ENCODE peak calls at places on chromosome 4, in eight cellular contexts. One of them, this sample, is unnamed.

GRCh38 chr4:184756399-184756798 is 22.5 kb upstream of the CENPU start:
- DNase-seq in heart right ventricle: no peak
- DNase-seq in stimulated activated CD4-positive, alpha-beta T cell treated with anti-CD3 and anti-CD28 coated beads, Interleukin-2, amount 100 ng/mL, for 48 hours: no peak
- DNase-seq in HS-5: no peak
- DNase-seq in GDM1: no peak
- DNase-seq in neuronal stem cell: no peak
- DNase-seq in activated T-cell treated with anti-CD3 and anti-CD28 coated beads, Interleukin-2, amount 50 U/mL, for 72 hours: no peak
- DNase-seq in retina: no peak
- DNase-seq in this sample: no peak

GRCh38 chr4:120691106-120691505 is 231.4 kb downstream of the PRDM5 start:
- DNase-seq in activated T-cell treated with anti-CD3 and anti-CD28 coated beads, Interleukin-2, amount 50 U/mL, for 72 hours: no peak
- DNase-seq in heart right ventricle: no peak
- DNase-seq in GDM1: no peak
- DNase-seq in neuronal stem cell: no peak
- DNase-seq in HS-5: no peak
- DNase-seq in retina: no peak
- DNase-seq in stimulated activated CD4-positive, alpha-beta T cell treated with anti-CD3 and anti-CD28 coated beads, Interleukin-2, amount 100 ng/mL, for 48 hours: no peak
- DNase-seq in this sample: no peak

GRCh38 chr4:25663778-25664177 is 8.1 kb downstream of the SLC34A2 start:
- DNase-seq in neuronal stem cell: no peak
- DNase-seq in stimulated activated CD4-positive, alpha-beta T cell treated with anti-CD3 and anti-CD28 coated beads, Interleukin-2, amount 100 ng/mL, for 48 hours: no peak
- DNase-seq in heart right ventricle: no peak
- DNase-seq in HS-5: no peak
- DNase-seq in activated T-cell treated with anti-CD3 and anti-CD28 coated beads, Interleukin-2, amount 50 U/mL, for 72 hours: no peak
- DNase-seq in GDM1: no peak
- DNase-seq in retina: peak
- DNase-seq in this sample: no peak

GRCh38 chr4:143337600-143338287 is 1.1 kb downstream of the GAB1 start:
- DNase-seq in activated T-cell treated with anti-CD3 and anti-CD28 coated beads, Interleukin-2, amount 50 U/mL, for 72 hours: peak
- DNase-seq in retina: peak
- DNase-seq in HS-5: no peak
- DNase-seq in heart right ventricle: peak
- DNase-seq in stimulated activated CD4-positive, alpha-beta T cell treated with anti-CD3 and anti-CD28 coated beads, Interleukin-2, amount 100 ng/mL, for 48 hours: no peak
- DNase-seq in neuronal stem cell: no peak
- DNase-seq in GDM1: peak
- DNase-seq in this sample: no peak

GRCh38 chr4:6909970-6910339 is 329 bp downstream of the TBC1D14 start:
- DNase-seq in neuronal stem cell: no peak
- DNase-seq in retina: peak
- DNase-seq in HS-5: no peak
- DNase-seq in stimulated activated CD4-positive, alpha-beta T cell treated with anti-CD3 and anti-CD28 coated beads, Interleukin-2, amount 100 ng/mL, for 48 hours: no peak
- DNase-seq in GDM1: no peak
- DNase-seq in activated T-cell treated with anti-CD3 and anti-CD28 coated beads, Interleukin-2, amount 50 U/mL, for 72 hours: peak
- DNase-seq in heart right ventricle: peak
- DNase-seq in this sample: no peak

GRCh38 chr4:168593399-168593798 is 96.5 kb downstream of the PALLD start:
- DNase-seq in activated T-cell treated with anti-CD3 and anti-CD28 coated beads, Interleukin-2, amount 50 U/mL, for 72 hours: no peak
- DNase-seq in neuronal stem cell: no peak
- DNase-seq in HS-5: no peak
- DNase-seq in retina: no peak
- DNase-seq in stimulated activated CD4-positive, alpha-beta T cell treated with anti-CD3 and anti-CD28 coated beads, Interleukin-2, amount 100 ng/mL, for 48 hours: no peak
- DNase-seq in heart right ventricle: no peak
- DNase-seq in GDM1: no peak
- DNase-seq in this sample: no peak

GRCh38 chr4:89173336-89174090 is 62.2 kb downstream of the TIGD2 start:
- DNase-seq in heart right ventricle: no peak
- DNase-seq in stimulated activated CD4-positive, alpha-beta T cell treated with anti-CD3 and anti-CD28 coated beads, Interleukin-2, amount 100 ng/mL, for 48 hours: no peak
- DNase-seq in GDM1: no peak
- DNase-seq in HS-5: no peak
- DNase-seq in activated T-cell treated with anti-CD3 and anti-CD28 coated beads, Interleukin-2, amount 50 U/mL, for 72 hours: no peak
- DNase-seq in retina: no peak
- DNase-seq in neuronal stem cell: no peak
- DNase-seq in this sample: no peak

GRCh38 chr4:182418054-182418734 is 175.0 kb downstream of the TENM3 start:
- DNase-seq in heart right ventricle: no peak
- DNase-seq in GDM1: no peak
- DNase-seq in retina: no peak
- DNase-seq in stimulated activated CD4-positive, alpha-beta T cell treated with anti-CD3 and anti-CD28 coated beads, Interleukin-2, amount 100 ng/mL, for 48 hours: no peak
- DNase-seq in HS-5: no peak
- DNase-seq in activated T-cell treated with anti-CD3 and anti-CD28 coated beads, Interleukin-2, amount 50 U/mL, for 72 hours: no peak
- DNase-seq in neuronal stem cell: no peak
- DNase-seq in this sample: no peak

GRCh38 chr4:24872720-24873119 is 40.1 kb downstream of the CCDC149 start:
- DNase-seq in neuronal stem cell: no peak
- DNase-seq in heart right ventricle: no peak
- DNase-seq in HS-5: no peak
- DNase-seq in stimulated activated CD4-positive, alpha-beta T cell treated with anti-CD3 and anti-CD28 coated beads, Interleukin-2, amount 100 ng/mL, for 48 hours: no peak
- DNase-seq in retina: no peak
- DNase-seq in GDM1: no peak
- DNase-seq in activated T-cell treated with anti-CD3 and anti-CD28 coated beads, Interleukin-2, amount 50 U/mL, for 72 hours: no peak
- DNase-seq in this sample: no peak

GRCh38 chr4:72418458-72418857 is 150.6 kb downstream of the ADAMTS3 start:
- DNase-seq in GDM1: no peak
- DNase-seq in neuronal stem cell: no peak
- DNase-seq in stimulated activated CD4-positive, alpha-beta T cell treated with anti-CD3 and anti-CD28 coated beads, Interleukin-2, amount 100 ng/mL, for 48 hours: no peak
- DNase-seq in activated T-cell treated with anti-CD3 and anti-CD28 coated beads, Interleukin-2, amount 50 U/mL, for 72 hours: no peak
- DNase-seq in heart right ventricle: peak
- DNase-seq in HS-5: peak
- DNase-seq in retina: no peak
- DNase-seq in this sample: peak

GRCh38 chr4:108446554-108446953 is 173.8 kb upstream of the RPL34 start:
- DNase-seq in heart right ventricle: no peak
- DNase-seq in GDM1: no peak
- DNase-seq in activated T-cell treated with anti-CD3 and anti-CD28 coated beads, Interleukin-2, amount 50 U/mL, for 72 hours: no peak
- DNase-seq in retina: no peak
- DNase-seq in HS-5: no peak
- DNase-seq in neuronal stem cell: no peak
- DNase-seq in stimulated activated CD4-positive, alpha-beta T cell treated with anti-CD3 and anti-CD28 coated beads, Interleukin-2, amount 100 ng/mL, for 48 hours: no peak
- DNase-seq in this sample: no peak

GRCh38 chr4:146369446-146369845 is 152.3 kb downstream of the SLC10A7 start:
- DNase-seq in heart right ventricle: no peak
- DNase-seq in activated T-cell treated with anti-CD3 and anti-CD28 coated beads, Interleukin-2, amount 50 U/mL, for 72 hours: no peak
- DNase-seq in stimulated activated CD4-positive, alpha-beta T cell treated with anti-CD3 and anti-CD28 coated beads, Interleukin-2, amount 100 ng/mL, for 48 hours: no peak
- DNase-seq in HS-5: no peak
- DNase-seq in retina: no peak
- DNase-seq in GDM1: no peak
- DNase-seq in neuronal stem cell: no peak
- DNase-seq in this sample: no peak

GRCh38 chr4:77045490-77045889 is 30.3 kb downstream of the CCNI start:
- DNase-seq in activated T-cell treated with anti-CD3 and anti-CD28 coated beads, Interleukin-2, amount 50 U/mL, for 72 hours: no peak
- DNase-seq in stimulated activated CD4-positive, alpha-beta T cell treated with anti-CD3 and anti-CD28 coated beads, Interleukin-2, amount 100 ng/mL, for 48 hours: no peak
- DNase-seq in neuronal stem cell: no peak
- DNase-seq in heart right ventricle: no peak
- DNase-seq in GDM1: no peak
- DNase-seq in HS-5: no peak
- DNase-seq in retina: no peak
- DNase-seq in this sample: no peak

GRCh38 chr4:111773858-111774257 is 371.4 kb upstream of the FAM241A start:
- DNase-seq in HS-5: no peak
- DNase-seq in stimulated activated CD4-positive, alpha-beta T cell treated with anti-CD3 and anti-CD28 coated beads, Interleukin-2, amount 100 ng/mL, for 48 hours: no peak
- DNase-seq in heart right ventricle: no peak
- DNase-seq in neuronal stem cell: no peak
- DNase-seq in activated T-cell treated with anti-CD3 and anti-CD28 coated beads, Interleukin-2, amount 50 U/mL, for 72 hours: no peak
- DNase-seq in retina: no peak
- DNase-seq in GDM1: no peak
- DNase-seq in this sample: no peak

GRCh38 chr4:184423003-184423686 is 51.2 kb downstream of the IRF2 start:
- DNase-seq in heart right ventricle: no peak
- DNase-seq in HS-5: no peak
- DNase-seq in stimulated activated CD4-positive, alpha-beta T cell treated with anti-CD3 and anti-CD28 coated beads, Interleukin-2, amount 100 ng/mL, for 48 hours: no peak
- DNase-seq in activated T-cell treated with anti-CD3 and anti-CD28 coated beads, Interleukin-2, amount 50 U/mL, for 72 hours: no peak
- DNase-seq in neuronal stem cell: no peak
- DNase-seq in GDM1: no peak
- DNase-seq in retina: no peak
- DNase-seq in this sample: no peak

GRCh38 chr4:61938250-61938846 is 738.2 kb downstream of the ADGRL3 start:
- DNase-seq in GDM1: no peak
- DNase-seq in stimulated activated CD4-positive, alpha-beta T cell treated with anti-CD3 and anti-CD28 coated beads, Interleukin-2, amount 100 ng/mL, for 48 hours: no peak
- DNase-seq in heart right ventricle: no peak
- DNase-seq in HS-5: no peak
- DNase-seq in retina: no peak
- DNase-seq in neuronal stem cell: no peak
- DNase-seq in activated T-cell treated with anti-CD3 and anti-CD28 coated beads, Interleukin-2, amount 50 U/mL, for 72 hours: no peak
- DNase-seq in this sample: no peak